ENCODE peak calls at places on chromosomes 4 and X, in nine cellular contexts. D, O, C, U, Q, I, H, X and P are unnamed samples.

GRCh38 chrX:67604979-67605703 is 61.3 kb downstream of the AR start:
- ATAC-seq in D (peak; percentile 64), O (no peak), C (peak; percentile 87), U (no peak), Q (no peak), I (no peak), H (no peak), X (peak; percentile 74), P (peak; percentile 31)

GRCh38 chr4:1237981-1238675 is 10.8 kb downstream of the CTBP1 start:
- ATAC-seq in D (no peak), O (no peak), C (no peak), U (no peak), Q (no peak), I (no peak), H (no peak), X (no peak), P (no peak)

GRCh38 chr4:189615217-189615663 is 325.4 kb upstream of the FRG1 start:
- ATAC-seq in D (no peak), O (peak; percentile 40), C (peak; percentile 54), U (peak; percentile 59), Q (no peak), I (no peak), H (no peak), X (no peak), P (no peak)

GRCh38 chr4:69970071-69970470 is 4.5 kb upstream of the CSN2 start:
- ATAC-seq in D (no peak), O (no peak), C (no peak), U (no peak), Q (peak; percentile 94), I (no peak), H (no peak), X (no peak), P (no peak)

GRCh38 chrX:1165535-1166196 is 46.8 kb downstream of the CRLF2 start:
- ATAC-seq in D (no peak), O (no peak), C (peak; percentile 26), U (no peak), Q (no peak), I (no peak), H (no peak), X (peak; percentile 10), P (no peak)

GRCh38 chr4:173528378-173529321 is 1.4 kb downstream of the HAND2 start:
- ATAC-seq in D (peak; percentile 36), O (peak; percentile 20), C (peak; percentile 20), U (peak; percentile 39), Q (no peak), I (no peak), H (no peak), X (no peak), P (peak; percentile 24)

GRCh38 chr4:53810643-53811042 is 219.4 kb upstream of the LNX1 start:
- ATAC-seq in D (no peak), O (no peak), C (no peak), U (no peak), Q (no peak), I (no peak), H (no peak), X (no peak), P (no peak)

GRCh38 chr4:128770807-128771206 is 38.7 kb upstream of the JADE1 start:
- ATAC-seq in D (no peak), O (no peak), C (no peak), U (no peak), Q (no peak), I (no peak), H (no peak), X (no peak), P (no peak)

DNA sequence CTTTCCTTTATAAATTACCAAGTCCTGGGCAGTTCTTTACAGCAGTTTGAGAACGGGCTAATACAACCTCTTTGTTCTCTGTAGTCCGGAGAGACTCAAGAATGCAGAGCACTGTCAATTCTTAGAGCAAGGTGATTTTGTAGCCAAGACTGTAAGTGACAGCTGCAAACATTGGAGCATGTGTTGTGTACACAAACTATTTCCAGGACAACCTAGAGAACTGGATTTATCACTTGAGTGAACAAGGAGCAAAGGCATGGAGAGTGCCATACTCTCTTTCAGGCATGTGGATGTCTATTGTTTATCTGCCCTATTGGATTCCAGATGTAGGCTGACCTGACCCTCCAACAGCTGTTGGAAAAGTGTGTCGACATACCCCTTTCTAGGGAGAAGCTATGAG is 153.9 kb downstream of the SPANXN3 start:
- ATAC-seq in D (no peak), O (no peak), C (no peak), U (no peak), Q (no peak), I (peak; percentile 58), H (no peak), X (no peak), P (no peak)
- H3K27me3 ChIP-seq in D (no peaks in the 10 kb centered on the region), O (no peaks in the 10 kb centered on the region), C (no peaks in the 10 kb centered on the region), U (no peaks in the 10 kb centered on the region), Q (no peaks in the 10 kb centered on the region), I (no peaks in the 10 kb centered on the region), H (no peaks in the 10 kb centered on the region), X (no peaks in the 10 kb centered on the region), P (no peaks in the 10 kb centered on the region)

DNA sequence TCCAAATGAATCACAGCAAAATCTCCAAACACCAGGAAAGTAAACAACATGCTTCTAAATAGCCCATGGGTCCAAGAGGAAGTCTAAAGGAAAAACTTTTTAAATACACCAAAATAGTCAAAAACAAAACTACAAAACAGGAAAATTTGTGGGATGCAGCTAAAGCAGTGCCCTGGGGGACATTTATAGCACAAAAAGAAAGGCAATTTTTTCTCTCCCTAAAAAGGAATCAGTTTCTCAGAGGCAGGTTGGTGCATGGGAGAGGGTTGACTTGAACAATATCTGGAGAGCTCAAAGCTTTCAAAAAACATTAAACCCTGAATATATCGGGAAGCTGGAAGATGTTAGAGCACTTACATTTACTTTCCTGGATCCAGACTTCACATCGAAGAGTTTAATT is 15.7 kb upstream of the DUSP9 start:
- ATAC-seq in D (no peak), O (no peak), C (no peak), U (no peak), Q (no peak), I (no peak), H (no peak), X (no peak), P (no peak)
- H3K27me3 ChIP-seq in D (no peaks in the 10 kb centered on the region), O (no peaks in the 10 kb centered on the region), C (no peaks in the 10 kb centered on the region), U (no peaks in the 10 kb centered on the region), Q (no peaks in the 10 kb centered on the region), I (no peaks in the 10 kb centered on the region), H (no peaks in the 10 kb centered on the region), X (no peaks in the 10 kb centered on the region), P (no peaks in the 10 kb centered on the region)

GRCh38 chr4:110610940-110611785 is 11.7 kb downstream of the PITX2 start:
- ATAC-seq in D (no peak), O (peak; percentile 47), C (no peak), U (no peak), Q (peak; percentile 42), I (peak; percentile 47), H (peak; percentile 27), X (peak; percentile 37), P (no peak)
- H3K27me3 ChIP-seq in D (no peaks in the 10 kb centered on the region), O (no peaks in the 10 kb centered on the region), C (no peaks in the 10 kb centered on the region), U (peaks cover 93% of the 10 kb centered on the region), Q (peaks cover 44% of the 10 kb centered on the region), I (peaks cover 76% of the 10 kb centered on the region), H (peaks cover 77% of the 10 kb centered on the region), X (peaks cover 84% of the 10 kb centered on the region), P (peaks cover 70% of the 10 kb centered on the region)

DNA sequence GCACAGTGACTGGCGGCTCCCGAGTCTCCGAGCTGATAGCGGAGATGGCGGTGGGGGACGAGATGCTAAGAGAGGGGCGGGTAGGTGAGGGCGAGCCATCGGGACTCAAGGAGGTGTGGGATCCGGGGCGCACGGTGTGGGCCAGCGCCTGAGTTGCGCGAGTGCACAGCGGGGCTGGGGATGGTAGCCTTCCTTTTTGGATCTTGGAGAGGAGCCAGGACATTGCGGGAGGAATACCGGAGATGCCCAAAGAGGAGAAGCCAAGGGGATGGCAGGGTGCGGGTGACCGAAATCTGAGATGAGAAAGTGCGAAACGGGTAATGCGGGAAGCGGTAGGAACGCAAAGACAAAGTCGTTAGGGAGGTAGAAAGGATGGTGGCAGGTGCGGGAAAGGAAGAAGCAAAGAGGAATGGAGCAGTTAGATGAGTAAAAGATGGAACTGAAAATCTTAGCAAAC is 438 bp upstream of the FAM184B start:
- ATAC-seq in D (no peak), O (peak; percentile 34), C (peak; percentile 9), U (peak; percentile 59), Q (no peak), I (no peak), H (peak; percentile 12), X (no peak), P (no peak)
- H3K27me3 ChIP-seq in D (peaks cover 2% of the 10 kb centered on the region), O (peaks cover 3% of the 10 kb centered on the region), C (peaks cover 38% of the 10 kb centered on the region), U (peaks cover 43% of the 10 kb centered on the region), Q (peaks cover 30% of the 10 kb centered on the region), I (peaks cover 12% of the 10 kb centered on the region), H (peaks cover 26% of the 10 kb centered on the region), X (peaks cover 35% of the 10 kb centered on the region), P (peaks cover 16% of the 10 kb centered on the region)

DNA sequence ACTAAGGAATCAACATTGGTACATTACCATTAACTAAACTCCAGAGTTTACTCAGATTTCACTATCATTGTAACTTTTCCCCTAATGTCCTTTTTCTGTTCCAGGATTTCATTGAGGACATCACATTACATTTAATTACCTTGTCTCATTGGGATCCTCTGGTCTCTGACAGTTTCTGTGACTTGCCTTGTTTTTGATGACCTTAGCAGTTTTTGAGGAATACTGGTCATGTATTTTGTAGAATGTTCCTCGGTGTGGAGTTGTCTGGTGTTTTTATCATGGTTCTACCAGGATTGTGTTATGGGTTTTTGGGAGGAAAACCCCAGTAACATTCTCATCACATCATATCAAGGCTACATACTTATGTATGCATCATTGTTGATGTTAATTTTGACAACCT is 95.6 kb upstream of the TBC1D9 start:
- ATAC-seq in D (no peak), O (no peak), C (no peak), U (no peak), Q (no peak), I (no peak), H (no peak), X (no peak), P (no peak)
- H3K27me3 ChIP-seq in D (no peaks in the 10 kb centered on the region), O (no peaks in the 10 kb centered on the region), C (no peaks in the 10 kb centered on the region), U (no peaks in the 10 kb centered on the region), Q (peaks cover 3% of the 10 kb centered on the region), I (no peaks in the 10 kb centered on the region), H (peaks cover 4% of the 10 kb centered on the region), X (no peaks in the 10 kb centered on the region), P (no peaks in the 10 kb centered on the region)

GRCh38 chr4:110630621-110631402 is 7.9 kb upstream of the PITX2 start:
- ATAC-seq in D (no peak), O (peak; percentile 10), C (no peak), U (no peak), Q (no peak), I (no peak), H (no peak), X (no peak), P (no peak)
- H3K27me3 ChIP-seq in D (peaks cover 5% of the 10 kb centered on the region), O (no peaks in the 10 kb centered on the region), C (no peaks in the 10 kb centered on the region), U (peaks cover 100% of the 10 kb centered on the region), Q (peaks cover 75% of the 10 kb centered on the region), I (peaks cover 77% of the 10 kb centered on the region), H (peaks cover 98% of the 10 kb centered on the region), X (peaks cover 100% of the 10 kb centered on the region), P (peaks cover 97% of the 10 kb centered on the region)

DNA sequence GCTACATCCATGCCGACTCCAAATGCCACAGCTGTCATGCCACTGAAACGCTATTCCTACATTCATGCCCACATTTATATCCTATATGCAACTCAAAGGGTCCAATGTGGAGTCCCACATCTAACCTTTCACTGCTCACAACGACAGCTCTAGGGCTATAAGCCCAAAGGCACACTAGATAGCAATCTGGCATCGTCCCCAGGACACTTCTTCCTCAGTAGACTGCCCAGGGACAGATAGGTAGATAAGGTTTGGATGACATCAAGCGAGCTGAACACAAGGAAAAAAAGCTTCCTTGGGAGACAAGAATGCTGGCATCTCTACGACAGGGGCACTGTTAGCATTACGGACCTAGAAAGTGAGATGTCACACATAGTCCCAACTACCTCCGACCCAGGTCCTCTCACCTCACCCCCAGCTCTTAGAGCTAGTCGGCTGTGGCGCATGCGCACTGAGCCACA is 685 bp downstream of the RAB9B start:
- ATAC-seq in D (peak; percentile 27), O (no peak), C (peak; percentile 16), U (peak; percentile 75), Q (no peak), I (no peak), H (no peak), X (no peak), P (peak; percentile 5)
- H3K27me3 ChIP-seq in D (no peaks in the 10 kb centered on the region), O (no peaks in the 10 kb centered on the region), C (no peaks in the 10 kb centered on the region), U (no peaks in the 10 kb centered on the region), Q (peaks cover 11% of the 10 kb centered on the region), I (peaks cover 10% of the 10 kb centered on the region), H (no peaks in the 10 kb centered on the region), X (peaks cover 3% of the 10 kb centered on the region), P (no peaks in the 10 kb centered on the region)